ENCODE peak calls at places on chromosomes 11 and 22, in ten cellular contexts. One of them, this sample, is unnamed.

GRCh38 chr22:50346415-50346945 is 3.4 kb downstream of the PPP6R2 start:
- DNase-seq in HFFc6: no peak
- DNase-seq in left colon: no peak
- DNase-seq in stimulated activated naive CD4-positive, alpha-beta T cell: no peak
- DNase-seq in fibroblast of lung: no peak
- DNase-seq in T-helper 1 cell: no peak
- DNase-seq in NCI-H748 treated with DMSO at 0.1 percent for 48 hours: no peak
- DNase-seq in OCI-M1: no peak
- DNase-seq in GM04503: no peak
- DNase-seq in WTC11: no peak
- DNase-seq in this sample: no peak

GRCh38 chr11:116840224-116840745 is 2.9 kb upstream of the APOA1 start:
- DNase-seq in HFFc6: no peak
- DNase-seq in left colon: no peak
- DNase-seq in stimulated activated naive CD4-positive, alpha-beta T cell: no peak
- DNase-seq in fibroblast of lung: no peak
- DNase-seq in T-helper 1 cell: no peak
- DNase-seq in NCI-H748 treated with DMSO at 0.1 percent for 48 hours: no peak
- DNase-seq in OCI-M1: peak
- DNase-seq in GM04503: no peak
- DNase-seq in WTC11: no peak
- DNase-seq in this sample: no peak

GRCh38 chr22:38921801-38922200 is 35.6 kb upstream of the APOBEC3A start:
- DNase-seq in HFFc6: no peak
- DNase-seq in left colon: no peak
- DNase-seq in stimulated activated naive CD4-positive, alpha-beta T cell: no peak
- DNase-seq in fibroblast of lung: no peak
- DNase-seq in T-helper 1 cell: no peak
- DNase-seq in NCI-H748 treated with DMSO at 0.1 percent for 48 hours: no peak
- DNase-seq in OCI-M1: no peak
- DNase-seq in GM04503: no peak
- DNase-seq in WTC11: no peak
- DNase-seq in this sample: no peak

GRCh38 chr11:36540998-36541397 is 26.8 kb upstream of the RAG1 start:
- DNase-seq in HFFc6: peak
- DNase-seq in left colon: peak
- DNase-seq in stimulated activated naive CD4-positive, alpha-beta T cell: no peak
- DNase-seq in fibroblast of lung: peak
- DNase-seq in T-helper 1 cell: no peak
- DNase-seq in NCI-H748 treated with DMSO at 0.1 percent for 48 hours: peak
- DNase-seq in OCI-M1: peak
- DNase-seq in GM04503: no peak
- DNase-seq in WTC11: peak
- DNase-seq in this sample: peak

GRCh38 chr11:12762283-12762682 is 88.1 kb downstream of the TEAD1 start:
- DNase-seq in HFFc6: no peak
- DNase-seq in left colon: no peak
- DNase-seq in stimulated activated naive CD4-positive, alpha-beta T cell: no peak
- DNase-seq in fibroblast of lung: no peak
- DNase-seq in T-helper 1 cell: no peak
- DNase-seq in NCI-H748 treated with DMSO at 0.1 percent for 48 hours: no peak
- DNase-seq in OCI-M1: no peak
- DNase-seq in GM04503: no peak
- DNase-seq in WTC11: no peak
- DNase-seq in this sample: no peak

GRCh38 chr11:119616586-119617342 is 112.2 kb downstream of the NECTIN1 start:
- DNase-seq in HFFc6: no peak
- DNase-seq in left colon: no peak
- DNase-seq in stimulated activated naive CD4-positive, alpha-beta T cell: no peak
- DNase-seq in fibroblast of lung: no peak
- DNase-seq in T-helper 1 cell: no peak
- DNase-seq in NCI-H748 treated with DMSO at 0.1 percent for 48 hours: no peak
- DNase-seq in OCI-M1: peak
- DNase-seq in GM04503: no peak
- DNase-seq in WTC11: no peak
- DNase-seq in this sample: no peak

GRCh38 chr11:3984896-3985295 is 109.7 kb upstream of the RRM1 start:
- DNase-seq in HFFc6: no peak
- DNase-seq in left colon: no peak
- DNase-seq in stimulated activated naive CD4-positive, alpha-beta T cell: peak
- DNase-seq in fibroblast of lung: peak
- DNase-seq in T-helper 1 cell: no peak
- DNase-seq in NCI-H748 treated with DMSO at 0.1 percent for 48 hours: no peak
- DNase-seq in OCI-M1: peak
- DNase-seq in GM04503: no peak
- DNase-seq in WTC11: peak
- DNase-seq in this sample: no peak

GRCh38 chr11:102974552-102975280 is 19.2 kb upstream of the MMP13 start:
- DNase-seq in HFFc6: peak
- DNase-seq in left colon: no peak
- DNase-seq in stimulated activated naive CD4-positive, alpha-beta T cell: no peak
- DNase-seq in fibroblast of lung: peak
- DNase-seq in T-helper 1 cell: no peak
- DNase-seq in NCI-H748 treated with DMSO at 0.1 percent for 48 hours: no peak
- DNase-seq in OCI-M1: no peak
- DNase-seq in GM04503: no peak
- DNase-seq in WTC11: no peak
- DNase-seq in this sample: no peak

GRCh38 chr11:69297225-69297925 is 3.4 kb downstream of the MYEOV start:
- DNase-seq in HFFc6: peak
- DNase-seq in left colon: peak
- DNase-seq in stimulated activated naive CD4-positive, alpha-beta T cell: peak
- DNase-seq in fibroblast of lung: peak
- DNase-seq in T-helper 1 cell: peak
- DNase-seq in NCI-H748 treated with DMSO at 0.1 percent for 48 hours: peak
- DNase-seq in OCI-M1: peak
- DNase-seq in GM04503: peak
- DNase-seq in WTC11: no peak
- DNase-seq in this sample: peak

GRCh38 chr11:19441752-19442553 is 201.2 kb upstream of the E2F8 start:
- DNase-seq in HFFc6: peak
- DNase-seq in left colon: no peak
- DNase-seq in stimulated activated naive CD4-positive, alpha-beta T cell: no peak
- DNase-seq in fibroblast of lung: peak
- DNase-seq in T-helper 1 cell: no peak
- DNase-seq in NCI-H748 treated with DMSO at 0.1 percent for 48 hours: no peak
- DNase-seq in OCI-M1: peak
- DNase-seq in GM04503: peak
- DNase-seq in WTC11: no peak
- DNase-seq in this sample: peak

GRCh38 chr11:134522782-134523570 is 110.9 kb upstream of the B3GAT1 start:
- DNase-seq in HFFc6: no peak
- DNase-seq in left colon: no peak
- DNase-seq in stimulated activated naive CD4-positive, alpha-beta T cell: no peak
- DNase-seq in fibroblast of lung: no peak
- DNase-seq in T-helper 1 cell: no peak
- DNase-seq in NCI-H748 treated with DMSO at 0.1 percent for 48 hours: no peak
- DNase-seq in OCI-M1: no peak
- DNase-seq in GM04503: no peak
- DNase-seq in WTC11: peak
- DNase-seq in this sample: no peak

GRCh38 chr22:17703811-17704210 is 65.3 kb downstream of the BCL2L13 start:
- DNase-seq in HFFc6: no peak
- DNase-seq in left colon: no peak
- DNase-seq in stimulated activated naive CD4-positive, alpha-beta T cell: no peak
- DNase-seq in fibroblast of lung: peak
- DNase-seq in T-helper 1 cell: no peak
- DNase-seq in NCI-H748 treated with DMSO at 0.1 percent for 48 hours: no peak
- DNase-seq in OCI-M1: no peak
- DNase-seq in GM04503: peak
- DNase-seq in WTC11: no peak
- DNase-seq in this sample: no peak

GRCh38 chr11:18392434-18393321 is 1.7 kb upstream of the LDHA start:
- DNase-seq in HFFc6: no peak
- DNase-seq in left colon: no peak
- DNase-seq in stimulated activated naive CD4-positive, alpha-beta T cell: no peak
- DNase-seq in fibroblast of lung: peak
- DNase-seq in T-helper 1 cell: no peak
- DNase-seq in NCI-H748 treated with DMSO at 0.1 percent for 48 hours: no peak
- DNase-seq in OCI-M1: no peak
- DNase-seq in GM04503: no peak
- DNase-seq in WTC11: no peak
- DNase-seq in this sample: no peak

GRCh38 chr22:40898850-40899357 is 37.0 kb upstream of the DNAJB7 start:
- DNase-seq in HFFc6: peak
- DNase-seq in left colon: no peak
- DNase-seq in stimulated activated naive CD4-positive, alpha-beta T cell: no peak
- DNase-seq in fibroblast of lung: peak
- DNase-seq in T-helper 1 cell: no peak
- DNase-seq in NCI-H748 treated with DMSO at 0.1 percent for 48 hours: peak
- DNase-seq in OCI-M1: peak
- DNase-seq in GM04503: peak
- DNase-seq in WTC11: no peak
- DNase-seq in this sample: peak

GRCh38 chr11:76978818-76979217 is 55.4 kb upstream of the B3GNT6 start:
- DNase-seq in HFFc6: no peak
- DNase-seq in left colon: no peak
- DNase-seq in stimulated activated naive CD4-positive, alpha-beta T cell: no peak
- DNase-seq in fibroblast of lung: no peak
- DNase-seq in T-helper 1 cell: no peak
- DNase-seq in NCI-H748 treated with DMSO at 0.1 percent for 48 hours: no peak
- DNase-seq in OCI-M1: no peak
- DNase-seq in GM04503: no peak
- DNase-seq in WTC11: no peak
- DNase-seq in this sample: no peak